ENCODE peak calls at places on chromosomes 4 and X, in four cellular contexts. One of them, this sample, is unnamed.

GRCh38 chr4:109315818-109316217 is 13.4 kb upstream of the COL25A1 start:
- DNase-seq in cardiac septum: no peak
- DNase-seq in fibroblast of mammary gland: no peak
- DNase-seq in suprapubic skin: no peak
- DNase-seq in this sample: no peak

GRCh38 chr4:26557164-26557563 is 26.7 kb upstream of the TBC1D19 start:
- DNase-seq in cardiac septum: no peak
- DNase-seq in fibroblast of mammary gland: peak
- DNase-seq in suprapubic skin: no peak
- DNase-seq in this sample: no peak

GRCh38 chrX:26871967-26872366 is 591.2 kb downstream of the PPP4R3C start:
- DNase-seq in cardiac septum: no peak
- DNase-seq in fibroblast of mammary gland: no peak
- DNase-seq in suprapubic skin: no peak
- DNase-seq in this sample: no peak

GRCh38 chr4:106522839-106523238 is 154.3 kb upstream of the GIMD1 start:
- DNase-seq in cardiac septum: no peak
- DNase-seq in fibroblast of mammary gland: peak
- DNase-seq in suprapubic skin: no peak
- DNase-seq in this sample: no peak

GRCh38 chr4:109441858-109442480 is 8.4 kb downstream of the SEC24B start:
- DNase-seq in cardiac septum: no peak
- DNase-seq in fibroblast of mammary gland: peak
- DNase-seq in suprapubic skin: no peak
- DNase-seq in this sample: no peak

GRCh38 chrX:93580634-93581033 is 92.7 kb downstream of the NAP1L3 start:
- DNase-seq in cardiac septum: no peak
- DNase-seq in fibroblast of mammary gland: no peak
- DNase-seq in suprapubic skin: no peak
- DNase-seq in this sample: no peak

GRCh38 chr4:6658635-6659075 is 18.2 kb downstream of the MRFAP1 start:
- DNase-seq in cardiac septum: no peak
- DNase-seq in fibroblast of mammary gland: no peak
- DNase-seq in suprapubic skin: no peak
- DNase-seq in this sample: peak

GRCh38 chr4:127622923-127623754 is 9.6 kb upstream of the INTU start:
- DNase-seq in cardiac septum: no peak
- DNase-seq in fibroblast of mammary gland: peak
- DNase-seq in suprapubic skin: no peak
- DNase-seq in this sample: no peak

GRCh38 chr4:121938282-121939092 is 13.4 kb downstream of the TRPC3 start:
- DNase-seq in cardiac septum: no peak
- DNase-seq in fibroblast of mammary gland: no peak
- DNase-seq in suprapubic skin: no peak
- DNase-seq in this sample: no peak

GRCh38 chr4:20464381-20464780 is 212.7 kb downstream of the SLIT2 start:
- DNase-seq in cardiac septum: no peak
- DNase-seq in fibroblast of mammary gland: peak
- DNase-seq in suprapubic skin: no peak
- DNase-seq in this sample: no peak

GRCh38 chr4:183355405-183355804 is 33.2 kb upstream of the CLDN24 start:
- DNase-seq in cardiac septum: no peak
- DNase-seq in fibroblast of mammary gland: peak
- DNase-seq in suprapubic skin: no peak
- DNase-seq in this sample: no peak

GRCh38 chrX:153394595-153394994 is 6.6 kb downstream of the PNMA6E start:
- DNase-seq in cardiac septum: no peak
- DNase-seq in fibroblast of mammary gland: no peak
- DNase-seq in suprapubic skin: no peak
- DNase-seq in this sample: no peak

GRCh38 chr4:185108669-185109068 is 34.4 kb upstream of the SLC25A4 start:
- DNase-seq in cardiac septum: no peak
- DNase-seq in fibroblast of mammary gland: no peak
- DNase-seq in suprapubic skin: no peak
- DNase-seq in this sample: no peak

GRCh38 chr4:106806158-106806797 is 229.8 kb downstream of the DKK2 start:
- DNase-seq in cardiac septum: no peak
- DNase-seq in fibroblast of mammary gland: no peak
- DNase-seq in suprapubic skin: no peak
- DNase-seq in this sample: no peak

GRCh38 chr4:165662341-165662740 is 210.7 kb upstream of the TLL1 start:
- DNase-seq in cardiac septum: no peak
- DNase-seq in fibroblast of mammary gland: peak
- DNase-seq in suprapubic skin: no peak
- DNase-seq in this sample: no peak

GRCh38 chr4:38739438-38739837 is 43.4 kb downstream of the TLR10 start:
- DNase-seq in cardiac septum: no peak
- DNase-seq in fibroblast of mammary gland: no peak
- DNase-seq in suprapubic skin: no peak
- DNase-seq in this sample: no peak

GRCh38 chr4:70544279-70544870 is 26.0 kb downstream of the AMTN start:
- DNase-seq in cardiac septum: no peak
- DNase-seq in fibroblast of mammary gland: peak
- DNase-seq in suprapubic skin: no peak
- DNase-seq in this sample: no peak

GRCh38 chr4:111689214-111689613 is 456.0 kb upstream of the FAM241A start:
- DNase-seq in cardiac septum: no peak
- DNase-seq in fibroblast of mammary gland: peak
- DNase-seq in suprapubic skin: peak
- DNase-seq in this sample: peak

GRCh38 chrX:154398668-154399526 is 720 bp downstream of the RPL10 start:
- DNase-seq in cardiac septum: peak
- DNase-seq in fibroblast of mammary gland: peak
- DNase-seq in suprapubic skin: peak
- DNase-seq in this sample: peak

GRCh38 chr4:127586922-127587571 is 45.7 kb upstream of the INTU start:
- DNase-seq in cardiac septum: no peak
- DNase-seq in fibroblast of mammary gland: peak
- DNase-seq in suprapubic skin: no peak
- DNase-seq in this sample: no peak

GRCh38 chr4:157052429-157053040 is 23.4 kb upstream of the GLRB start:
- DNase-seq in cardiac septum: no peak
- DNase-seq in fibroblast of mammary gland: peak
- DNase-seq in suprapubic skin: no peak
- DNase-seq in this sample: no peak

GRCh38 chr4:109406337-109406931 is 27.2 kb upstream of the SEC24B start:
- DNase-seq in cardiac septum: no peak
- DNase-seq in fibroblast of mammary gland: peak
- DNase-seq in suprapubic skin: no peak
- DNase-seq in this sample: no peak

GRCh38 chrX:14865201-14865600 is 7.7 kb downstream of the FANCB start:
- DNase-seq in cardiac septum: no peak
- DNase-seq in fibroblast of mammary gland: peak
- DNase-seq in suprapubic skin: no peak
- DNase-seq in this sample: no peak